ENCODE peak calls at places on chromosome 5, in four cellular contexts. Y is B cell, R is A549, K is GM10248. S is an unnamed sample.

GRCh38 chr5:137619191-137619870 is 116.6 kb downstream of the KLHL3 start:
- DNase-seq in Y (no peak), K (no peak), R (no peak), S (no peak)

GRCh38 chr5:139014726-139015125 is 139.6 kb upstream of the LRRTM2 start:
- DNase-seq in R (peak), K (no peak), Y (no peak), S (no peak)

GRCh38 chr5:180799194-180799593 is 3.4 kb downstream of the MGAT1 start:
- DNase-seq in R (no peak), K (no peak), Y (no peak), S (no peak)

GRCh38 chr5:39478851-39479250 is 54.1 kb upstream of the DAB2 start:
- DNase-seq in Y (no peak), R (no peak), K (no peak), S (no peak)

GRCh38 chr5:110063640-110064592 is 374.2 kb downstream of the MAN2A1 start:
- DNase-seq in K (no peak), Y (no peak), R (no peak), S (no peak)

GRCh38 chr5:7218146-7218545 is 177.8 kb upstream of the ADCY2 start:
- DNase-seq in R (no peak), K (no peak), Y (no peak), S (no peak)

GRCh38 chr5:67805666-67806348 is 409.7 kb upstream of the PIK3R1 start:
- DNase-seq in Y (no peak), R (no peak), K (no peak), S (no peak)

GRCh38 chr5:51665295-51665593 is 282.0 kb downstream of the ISL1 start:
- DNase-seq in Y (no peak), K (no peak), R (no peak), S (no peak)

GRCh38 chr5:172918421-172919371 is 40.5 kb upstream of the RPL26L1 start:
- DNase-seq in Y (no peak), R (no peak), K (no peak), S (peak)

GRCh38 chr5:59660737-59661136 is 232.8 kb downstream of the PDE4D start:
- DNase-seq in Y (no peak), R (peak), K (peak), S (no peak)

GRCh38 chr5:166992874-166993722 is 1298.3 kb upstream of the WWC1 start:
- DNase-seq in R (no peak), Y (no peak), K (no peak), S (no peak)

GRCh38 chr5:132190161-132190817 is 37.4 kb downstream of the P4HA2 start:
- DNase-seq in K (peak), R (peak), Y (no peak), S (no peak)

GRCh38 chr5:75044406-75044805 is 8.0 kb downstream of the GCNT4 start:
- DNase-seq in Y (no peak), K (no peak), R (no peak), S (no peak)

GRCh38 chr5:7827602-7828001 is 23.3 kb downstream of the CFAP90 start:
- DNase-seq in Y (no peak), K (no peak), R (no peak), S (no peak)

GRCh38 chr5:32814141-32814540 is 103.0 kb downstream of the NPR3 start:
- DNase-seq in R (no peak), K (no peak), Y (no peak), S (no peak)

GRCh38 chr5:74020488-74020887 is 394.5 kb downstream of the ARHGEF28 start:
- DNase-seq in Y (no peak), R (no peak), K (no peak), S (no peak)

GRCh38 chr5:152472096-152472495 is 67.0 kb upstream of the NMUR2 start:
- DNase-seq in R (no peak), Y (no peak), K (no peak), S (no peak)

GRCh38 chr5:30392897-30393296 is 800.6 kb upstream of the CDH6 start:
- DNase-seq in K (no peak), R (no peak), Y (no peak), S (no peak)

GRCh38 chr5:175789670-175790069 is 81.7 kb upstream of the CPLX2 start:
- DNase-seq in Y (no peak), R (no peak), K (no peak), S (no peak)

GRCh38 chr5:103721183-103721582 is 158.6 kb upstream of the NUDT12 start:
- DNase-seq in K (no peak), Y (no peak), R (no peak), S (no peak)

GRCh38 chr5:28726815-28727214 is 1688.4 kb upstream of the CDH9 start:
- DNase-seq in K (no peak), Y (no peak), R (no peak), S (no peak)

GRCh38 chr5:178489281-178489976 is 100.8 kb downstream of the COL23A1 start:
- DNase-seq in R (no peak), K (no peak), Y (no peak), S (no peak)

GRCh38 chr5:171477101-171477500 is 57.7 kb downstream of the FGF18 start:
- DNase-seq in Y (no peak), K (no peak), R (no peak), S (no peak)

GRCh38 chr5:167633114-167633513 is 658.3 kb upstream of the WWC1 start:
- DNase-seq in Y (no peak), K (no peak), R (no peak), S (no peak)

GRCh38 chr5:169576181-169576598 is 7.4 kb upstream of the SPDL1 start:
- DNase-seq in R (no peak), Y (no peak), K (no peak), S (no peak)

GRCh38 chr5:169574147-169574646 is 9.4 kb upstream of the SPDL1 start:
- DNase-seq in K (no peak), Y (no peak), R (no peak), S (no peak)

GRCh38 chr5:169581580-169582227 is 1.9 kb upstream of the SPDL1 start:
- DNase-seq in Y (peak), K (peak), R (peak), S (peak)

GRCh38 chr5:169580964-169581363 is 2.6 kb upstream of the SPDL1 start:
- DNase-seq in K (no peak), Y (no peak), R (no peak), S (no peak)

DNA sequence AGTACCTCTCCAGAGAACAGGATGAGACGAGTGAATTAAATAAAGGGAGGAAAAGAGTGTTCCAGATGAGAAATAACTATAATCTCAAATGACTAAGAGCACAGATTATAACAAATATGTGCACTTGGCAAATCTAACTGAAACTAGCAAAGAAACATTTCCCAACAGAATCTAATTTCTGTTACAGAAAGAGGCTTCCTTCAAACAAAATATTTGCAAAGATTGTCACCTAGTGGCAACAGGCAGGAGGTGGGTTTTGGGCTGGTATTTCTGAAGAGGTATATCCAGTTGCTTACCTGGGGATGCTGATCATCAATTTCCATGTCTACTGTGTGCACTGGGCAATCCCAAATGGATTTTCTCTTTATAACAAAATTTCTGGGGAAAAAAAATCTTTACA is 5.6 kb upstream of the SPDL1 start:
- DNase-seq in K (no peak), R (no peak), Y (no peak), S (no peak)
- TF ChIP-seq CTCF in K (peak), R (peak), Y (no peak), S (no peak)

DNA sequence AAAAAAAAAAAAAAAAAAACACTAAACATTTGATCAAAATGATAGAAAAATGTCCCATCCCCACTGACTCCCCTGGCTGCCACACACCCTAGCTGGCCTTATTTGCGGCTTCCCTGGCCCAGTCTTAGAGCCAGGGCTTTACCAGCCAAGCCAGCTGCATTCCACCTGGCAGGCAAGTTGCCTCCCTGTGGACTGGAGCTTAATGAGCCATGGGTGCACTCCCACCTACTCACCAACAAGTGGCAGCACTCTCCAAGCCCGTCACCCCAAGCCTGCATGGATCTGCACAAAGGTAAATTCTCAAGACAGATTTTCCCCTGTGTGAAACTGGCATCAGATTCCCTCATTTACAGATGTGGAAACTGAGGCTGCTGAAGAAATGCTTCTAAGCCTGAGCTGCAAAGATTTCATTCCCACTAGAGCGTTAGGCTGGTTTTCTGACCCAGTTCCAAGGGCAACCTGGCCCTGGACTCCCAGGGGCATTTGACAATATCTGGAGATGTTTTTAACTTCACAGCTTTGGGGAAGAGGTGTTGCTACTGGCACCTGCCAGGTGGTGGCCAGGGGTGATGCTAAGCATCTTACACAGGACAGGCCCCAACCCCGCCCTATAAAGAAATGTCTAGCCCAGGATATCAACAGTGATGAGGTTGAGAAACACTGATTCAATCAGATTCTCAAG is 21.9 kb upstream of the VDAC1 start:
- DNase-seq in R (peak), Y (no peak), K (peak), S (peak)
- TF ChIP-seq CTCF in R (peak), Y (peak), K (peak), S (peak)

GRCh38 chr5:98157368-98157767 is 616.1 kb upstream of the RGMB start:
- DNase-seq in Y (no peak), R (no peak), K (no peak), S (no peak)

GRCh38 chr5:98163796-98164493 is 609.5 kb upstream of the RGMB start:
- DNase-seq in K (no peak), Y (no peak), R (no peak), S (no peak)

GRCh38 chr5:98158440-98158839 is 615.0 kb upstream of the RGMB start:
- DNase-seq in R (no peak), Y (no peak), K (no peak), S (no peak)
- TF ChIP-seq CTCF in R (no peak), Y (no peak), K (no peak), S (no peak)

GRCh38 chr5:149951138-149951749 is 6.7 kb upstream of the PDE6A start:
- DNase-seq in K (no peak), Y (no peak), R (no peak), S (no peak)
- TF ChIP-seq CTCF in K (no peak), Y (no peak), R (no peak), S (no peak)

DNA sequence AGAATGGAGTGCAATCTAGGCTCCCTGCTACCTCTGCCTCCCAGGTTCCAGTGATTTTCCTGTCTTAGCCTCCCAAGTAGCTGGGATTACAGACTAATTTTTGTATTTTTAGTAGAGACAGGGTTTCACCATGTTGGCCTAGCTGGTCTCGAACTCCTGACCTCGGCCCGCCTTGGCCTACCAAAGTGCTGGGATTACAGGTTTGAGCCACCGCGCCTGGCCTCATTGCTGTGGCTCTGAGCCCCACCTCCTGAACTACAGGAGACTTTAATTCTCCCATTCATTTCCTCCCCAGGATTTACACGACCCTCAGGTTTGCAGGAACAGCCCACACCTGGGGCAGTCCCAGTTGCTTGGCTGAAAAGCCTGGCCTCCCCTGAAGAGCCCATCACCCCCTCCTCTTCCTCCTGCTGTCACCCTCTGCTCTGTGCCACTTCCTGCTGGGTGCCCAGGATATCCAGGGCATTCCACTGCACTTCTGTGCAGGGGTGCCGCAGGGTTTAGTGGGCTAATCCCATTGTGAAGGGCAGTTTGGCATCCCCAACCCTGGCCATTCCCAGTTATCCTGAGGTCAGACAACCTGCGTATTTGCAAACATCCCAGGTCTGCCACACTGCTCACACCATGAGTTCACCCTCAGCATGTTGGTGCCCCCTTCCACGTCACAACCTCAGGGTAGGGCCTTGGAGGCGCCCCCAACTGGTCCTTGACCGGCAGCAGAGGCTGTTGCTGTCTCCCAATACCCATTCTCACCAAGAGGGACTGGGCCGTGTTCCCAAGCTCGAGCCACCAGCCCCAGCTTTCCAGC is 265.0 kb upstream of the IRX4 start:
- DNase-seq in R (no peak), K (no peak), Y (no peak), S (no peak)
- TF ChIP-seq CTCF in R (no peak), K (no peak), Y (no peak), S (no peak)

GRCh38 chr5:25190521-25191000 is 545.8 kb upstream of the CDH10 start:
- DNase-seq in R (no peak), Y (no peak), K (no peak), S (no peak)
- TF ChIP-seq CTCF in R (no peak), Y (no peak), K (no peak), S (no peak)

GRCh38 chr5:111225926-111226325 is 1.7 kb downstream of the CAMK4 start:
- DNase-seq in R (no peak), Y (no peak), K (peak), S (peak)

GRCh38 chr5:111223086-111223789 is 946 bp upstream of the CAMK4 start:
- DNase-seq in K (no peak), R (no peak), Y (no peak), S (no peak)

GRCh38 chr5:111226556-111226955 is 2.4 kb downstream of the CAMK4 start:
- DNase-seq in R (no peak), K (no peak), Y (no peak), S (no peak)

GRCh38 chr5:111224561-111224989 is 391 bp downstream of the CAMK4 start:
- DNase-seq in Y (no peak), R (no peak), K (peak), S (peak)

GRCh38 chr5:111223790-111224560 is at the start of gene CAMK4:
- DNase-seq in Y (peak), R (peak), K (peak), S (peak)
- TF ChIP-seq CTCF in Y (no peak), R (no peak), K (peak), S (peak)

GRCh38 chr5:163105456-163105855 is 331.9 kb upstream of the CCNG1 start:
- DNase-seq in K (no peak), R (no peak), Y (no peak), S (no peak)

GRCh38 chr5:163106098-163106497 is 331.3 kb upstream of the CCNG1 start:
- DNase-seq in K (no peak), R (no peak), Y (no peak), S (no peak)

GRCh38 chr5:163108351-163108750 is 329.0 kb upstream of the CCNG1 start:
- DNase-seq in Y (no peak), K (no peak), R (no peak), S (no peak)

GRCh38 chr5:163104496-163104895 is 332.9 kb upstream of the CCNG1 start:
- DNase-seq in K (no peak), R (no peak), Y (no peak), S (peak)
- TF ChIP-seq CTCF in K (peak), R (no peak), Y (no peak), S (no peak)

GRCh38 chr5:133779828-133780475 is 167.6 kb upstream of the FSTL4 start:
- DNase-seq in R (no peak), K (peak), Y (no peak), S (no peak)
- TF ChIP-seq CTCF in R (no peak), K (peak), Y (no peak), S (no peak)

DNA sequence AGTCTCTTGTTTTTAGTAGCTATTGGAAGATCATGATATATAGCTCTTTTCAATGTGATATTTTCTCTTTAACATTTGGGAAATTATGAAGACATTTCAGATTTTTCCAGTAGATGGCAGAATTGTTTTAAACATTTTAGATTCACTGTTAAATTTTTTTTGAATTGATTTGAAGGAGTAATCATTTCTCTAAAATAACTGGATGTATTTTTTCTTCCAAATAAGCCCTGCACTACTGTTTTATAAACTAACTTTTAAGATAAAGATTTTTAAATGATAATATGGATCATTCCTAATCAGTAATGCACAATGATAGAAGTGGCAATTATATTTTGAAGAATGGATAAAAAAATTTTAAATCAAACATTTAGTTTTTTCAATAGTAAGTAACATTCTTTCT is 14.2 kb downstream of the NDUFAF2 start:
- DNase-seq in R (no peak), K (no peak), Y (no peak), S (no peak)
- TF ChIP-seq CTCF in R (peak), K (no peak), Y (peak), S (peak)